ENCODE peak calls at places on chromosomes 16 and 17, in six cellular contexts. One of them, this sample, is unnamed.

GRCh38 chr17:78391843-78392242 is 13.4 kb downstream of the PGS1 start:
- DNase-seq in fibroblast of lung: peak
- DNase-seq in GM23248: peak
- DNase-seq in A549: no peak
- DNase-seq in Peyer's patch: no peak
- DNase-seq in astrocyte of the spinal cord: peak
- DNase-seq in this sample: peak

GRCh38 chr17:17053446-17054379 is 11.5 kb downstream of the MPRIP start:
- DNase-seq in A549: no peak
- DNase-seq in astrocyte of the spinal cord: no peak
- DNase-seq in fibroblast of lung: no peak
- DNase-seq in Peyer's patch: no peak
- DNase-seq in GM23248: no peak
- DNase-seq in this sample: no peak

GRCh38 chr17:38428150-38428642 is at the start of gene ARHGAP23:
- DNase-seq in A549: peak
- DNase-seq in fibroblast of lung: peak
- DNase-seq in GM23248: peak
- DNase-seq in astrocyte of the spinal cord: peak
- DNase-seq in Peyer's patch: peak
- DNase-seq in this sample: peak

GRCh38 chr17:79220201-79220714 is 145.6 kb downstream of the ENGASE start:
- DNase-seq in astrocyte of the spinal cord: no peak
- DNase-seq in Peyer's patch: no peak
- DNase-seq in fibroblast of lung: no peak
- DNase-seq in A549: no peak
- DNase-seq in GM23248: no peak
- DNase-seq in this sample: no peak

GRCh38 chr16:65106792-65107191 is 15.1 kb downstream of the CDH11 start:
- DNase-seq in astrocyte of the spinal cord: peak
- DNase-seq in fibroblast of lung: peak
- DNase-seq in A549: no peak
- DNase-seq in Peyer's patch: no peak
- DNase-seq in GM23248: no peak
- DNase-seq in this sample: peak

GRCh38 chr16:31451681-31452351 is 7.5 kb upstream of the ARMC5 start:
- DNase-seq in Peyer's patch: no peak
- DNase-seq in astrocyte of the spinal cord: peak
- DNase-seq in fibroblast of lung: peak
- DNase-seq in A549: peak
- DNase-seq in GM23248: peak
- DNase-seq in this sample: peak

GRCh38 chr17:35972945-35973332 is 8.4 kb downstream of the CCL16 start:
- DNase-seq in GM23248: no peak
- DNase-seq in A549: no peak
- DNase-seq in fibroblast of lung: no peak
- DNase-seq in Peyer's patch: no peak
- DNase-seq in astrocyte of the spinal cord: no peak
- DNase-seq in this sample: no peak

GRCh38 chr17:33220031-33220430 is 73.1 kb downstream of the ASIC2 start:
- DNase-seq in Peyer's patch: no peak
- DNase-seq in astrocyte of the spinal cord: no peak
- DNase-seq in A549: no peak
- DNase-seq in GM23248: no peak
- DNase-seq in fibroblast of lung: no peak
- DNase-seq in this sample: no peak

GRCh38 chr16:3915438-3916250 is 35.1 kb upstream of the CREBBP start:
- DNase-seq in GM23248: no peak
- DNase-seq in fibroblast of lung: no peak
- DNase-seq in astrocyte of the spinal cord: no peak
- DNase-seq in Peyer's patch: no peak
- DNase-seq in A549: no peak
- DNase-seq in this sample: no peak

GRCh38 chr17:63932008-63932561 is at the start of gene CD79B:
- DNase-seq in fibroblast of lung: no peak
- DNase-seq in GM23248: no peak
- DNase-seq in A549: no peak
- DNase-seq in astrocyte of the spinal cord: no peak
- DNase-seq in Peyer's patch: peak
- DNase-seq in this sample: no peak

GRCh38 chr17:63932721-63933120 is 590 bp upstream of the CD79B start:
- DNase-seq in A549: no peak
- DNase-seq in GM23248: no peak
- DNase-seq in fibroblast of lung: no peak
- DNase-seq in Peyer's patch: no peak
- DNase-seq in astrocyte of the spinal cord: no peak
- DNase-seq in this sample: no peak

GRCh38 chr17:63928966-63929695 is 3.0 kb downstream of the CD79B start:
- DNase-seq in astrocyte of the spinal cord: no peak
- DNase-seq in GM23248: no peak
- DNase-seq in Peyer's patch: no peak
- DNase-seq in A549: no peak
- DNase-seq in fibroblast of lung: no peak
- DNase-seq in this sample: no peak

GRCh38 chr17:63929860-63930766 is 2.0 kb downstream of the CD79B start:
- DNase-seq in Peyer's patch: no peak
- DNase-seq in A549: no peak
- DNase-seq in GM23248: no peak
- DNase-seq in fibroblast of lung: no peak
- DNase-seq in astrocyte of the spinal cord: no peak
- DNase-seq in this sample: no peak

DNA sequence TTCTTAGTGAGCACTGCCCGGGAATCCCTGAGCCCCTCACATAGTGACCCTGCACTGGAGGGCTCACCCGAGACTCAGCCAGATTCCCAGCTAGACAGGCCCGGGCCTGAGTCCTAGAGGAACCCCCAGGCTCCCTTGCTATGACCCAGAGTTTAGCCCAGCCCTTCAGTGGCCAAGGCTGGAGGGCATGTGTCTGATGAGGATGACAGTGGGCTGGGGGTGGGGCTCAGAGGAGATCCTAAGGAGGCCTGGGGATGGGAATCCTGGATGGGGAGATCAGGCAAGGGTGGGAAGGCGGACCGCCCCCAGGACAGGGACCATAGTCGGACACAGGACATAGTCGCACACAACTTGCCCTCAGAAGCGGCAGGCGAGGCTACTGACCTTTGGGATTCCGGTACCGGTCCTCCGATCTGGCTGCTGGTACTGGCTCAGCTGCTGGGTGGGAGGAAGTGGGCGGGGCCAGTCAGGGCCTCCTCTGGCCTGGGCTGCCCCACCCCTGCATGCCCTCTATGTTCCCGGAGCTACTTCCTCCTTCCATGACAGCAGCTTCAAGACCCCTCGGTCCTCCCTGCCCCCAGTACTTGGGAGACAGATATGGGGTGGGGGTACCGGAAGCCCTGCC is 1.1 kb downstream of the CD79B start:
- DNase-seq in fibroblast of lung: no peak
- DNase-seq in Peyer's patch: peak
- DNase-seq in astrocyte of the spinal cord: no peak
- DNase-seq in GM23248: no peak
- DNase-seq in A549: no peak
- DNase-seq in this sample: no peak
- H3K4me3 ChIP-seq in fibroblast of lung: no peak
- H3K4me3 ChIP-seq in Peyer's patch: peak
- H3K4me3 ChIP-seq in astrocyte of the spinal cord: no peak
- H3K4me3 ChIP-seq in GM23248: no peak
- H3K4me3 ChIP-seq in A549: no peak
- H3K4me3 ChIP-seq in this sample: no peak

DNA sequence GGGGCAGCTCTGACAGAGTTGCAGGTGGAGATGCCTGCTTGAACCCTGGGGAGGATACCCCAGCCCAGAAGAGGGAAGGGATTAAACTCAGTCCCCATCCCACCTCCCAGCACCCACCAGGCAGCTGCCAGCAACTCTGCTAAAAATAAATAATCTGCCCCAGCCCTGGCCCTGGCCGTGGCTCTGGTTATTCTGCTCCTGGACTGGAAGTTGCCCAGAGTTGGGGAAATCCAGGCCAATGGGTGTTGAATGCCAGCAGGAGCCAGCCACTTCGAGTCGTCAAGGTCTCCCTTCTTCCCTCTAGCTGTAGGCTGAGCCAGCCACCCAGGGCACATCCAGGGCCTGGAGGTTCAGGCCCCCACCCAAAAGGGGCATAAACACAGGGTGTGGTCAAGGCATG is 836 bp upstream of the RRAD start:
- DNase-seq in astrocyte of the spinal cord: no peak
- DNase-seq in A549: no peak
- DNase-seq in Peyer's patch: no peak
- DNase-seq in GM23248: peak
- DNase-seq in fibroblast of lung: no peak
- DNase-seq in this sample: no peak
- H3K4me3 ChIP-seq in astrocyte of the spinal cord: no peak
- H3K4me3 ChIP-seq in A549: no peak
- H3K4me3 ChIP-seq in Peyer's patch: no peak
- H3K4me3 ChIP-seq in GM23248: no peak
- H3K4me3 ChIP-seq in fibroblast of lung: no peak
- H3K4me3 ChIP-seq in this sample: no peak

DNA sequence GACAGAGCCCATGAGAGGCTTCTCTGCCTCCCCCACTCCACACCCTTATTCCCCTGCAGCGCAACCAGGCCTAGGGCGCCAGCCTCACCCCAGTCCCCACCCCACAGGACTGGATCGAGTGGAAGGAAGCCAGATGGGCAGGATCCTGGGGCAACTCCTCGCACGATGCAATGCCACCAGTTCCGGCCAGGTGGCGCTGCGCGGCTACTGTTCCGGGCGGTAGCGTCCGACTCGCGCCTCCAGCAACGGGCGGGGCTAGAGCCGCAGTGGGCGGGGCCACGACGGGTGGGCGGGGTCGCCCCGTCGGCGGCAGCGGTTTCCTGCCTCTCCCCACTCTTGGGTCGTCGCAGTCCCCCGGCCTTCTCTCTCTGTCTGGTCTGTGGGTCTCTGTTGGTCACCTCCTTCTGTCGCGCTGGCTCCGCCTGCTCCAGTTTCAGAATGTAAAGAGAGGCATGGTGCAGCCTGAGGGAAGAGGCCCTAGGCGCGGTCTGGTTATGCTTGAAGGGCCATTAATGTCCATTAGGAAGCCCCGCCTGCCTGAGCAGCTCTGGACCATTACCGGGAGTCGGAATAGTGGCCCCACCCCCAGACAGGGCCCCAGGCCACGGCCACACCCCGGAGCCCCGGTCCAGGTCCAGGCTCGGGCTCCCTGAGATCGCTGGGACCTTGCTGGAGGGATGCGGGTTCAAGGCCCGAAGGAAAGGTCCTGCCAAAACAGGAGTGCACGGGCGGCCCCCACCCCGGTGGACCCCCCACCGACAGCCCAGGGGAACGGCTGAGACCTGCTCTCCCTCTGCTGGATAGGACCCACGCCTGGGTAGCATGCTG is 3.4 kb upstream of the NHERF2 start:
- DNase-seq in GM23248: peak
- DNase-seq in astrocyte of the spinal cord: peak
- DNase-seq in fibroblast of lung: peak
- DNase-seq in A549: peak
- DNase-seq in Peyer's patch: peak
- DNase-seq in this sample: peak
- H3K4me3 ChIP-seq in GM23248: peak
- H3K4me3 ChIP-seq in astrocyte of the spinal cord: peak
- H3K4me3 ChIP-seq in fibroblast of lung: peak
- H3K4me3 ChIP-seq in A549: peak
- H3K4me3 ChIP-seq in Peyer's patch: peak
- H3K4me3 ChIP-seq in this sample: peak

GRCh38 chr16:89842471-89843408 is 14.5 kb downstream of the SPIRE2 start:
- DNase-seq in fibroblast of lung: peak
- DNase-seq in A549: no peak
- DNase-seq in Peyer's patch: no peak
- DNase-seq in astrocyte of the spinal cord: peak
- DNase-seq in GM23248: peak
- DNase-seq in this sample: peak

GRCh38 chr16:89844739-89845339 is 16.6 kb downstream of the SPIRE2 start:
- DNase-seq in GM23248: no peak
- DNase-seq in Peyer's patch: no peak
- DNase-seq in A549: no peak
- DNase-seq in fibroblast of lung: no peak
- DNase-seq in astrocyte of the spinal cord: no peak
- DNase-seq in this sample: no peak

GRCh38 chr16:89841275-89841674 is 13.0 kb downstream of the SPIRE2 start:
- DNase-seq in fibroblast of lung: no peak
- DNase-seq in A549: no peak
- DNase-seq in GM23248: no peak
- DNase-seq in astrocyte of the spinal cord: no peak
- DNase-seq in Peyer's patch: peak
- DNase-seq in this sample: no peak

GRCh38 chr16:89845417-89845816 is 17.1 kb downstream of the SPIRE2 start:
- DNase-seq in A549: no peak
- DNase-seq in GM23248: no peak
- DNase-seq in Peyer's patch: no peak
- DNase-seq in fibroblast of lung: no peak
- DNase-seq in astrocyte of the spinal cord: no peak
- DNase-seq in this sample: no peak

DNA sequence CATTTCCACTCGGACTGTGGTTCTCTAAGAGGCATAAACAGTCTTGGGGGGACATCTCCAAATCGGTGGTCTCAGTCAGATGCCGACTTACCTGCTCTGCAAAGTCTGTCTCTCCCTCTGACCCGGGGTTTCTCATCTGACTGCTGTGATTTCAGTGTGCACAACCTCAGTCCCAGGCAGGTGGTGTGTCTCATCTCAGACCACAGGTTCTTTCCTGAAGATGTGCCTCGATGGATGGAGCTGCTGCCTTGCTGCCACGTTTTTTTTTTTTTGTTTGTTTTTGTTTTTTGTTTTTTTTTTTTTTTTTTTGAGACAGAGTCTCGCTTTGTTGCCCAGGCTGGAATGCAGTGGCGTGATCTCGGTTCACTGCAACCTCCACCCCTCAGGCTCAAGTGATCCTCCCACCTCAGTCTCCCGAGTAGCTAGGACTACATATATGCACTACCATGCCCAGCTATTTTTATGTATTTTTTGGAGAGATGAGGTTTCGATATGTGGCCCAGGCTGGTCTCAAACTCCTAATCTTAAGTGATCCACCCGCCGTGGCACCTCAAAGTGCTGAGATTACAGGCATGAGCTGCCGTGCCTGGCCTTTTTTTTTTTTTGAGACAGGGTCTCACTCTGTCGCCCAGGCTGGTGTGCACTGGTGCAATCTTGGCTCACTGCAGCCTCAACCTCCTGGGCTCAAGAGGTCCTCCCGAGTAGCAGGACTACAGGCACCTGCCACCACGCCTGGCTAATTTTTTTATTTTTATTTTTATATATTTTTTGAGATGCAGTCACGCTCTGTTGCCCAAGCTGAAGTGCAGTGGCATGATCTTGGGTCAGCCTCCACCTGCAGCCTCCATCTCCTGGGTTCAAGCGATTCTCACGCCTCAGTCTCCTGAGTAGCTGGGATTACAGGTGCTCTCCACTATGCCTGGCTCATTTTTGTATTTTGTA is 15.4 kb downstream of the SPIRE2 start:
- DNase-seq in astrocyte of the spinal cord: no peak
- DNase-seq in A549: no peak
- DNase-seq in Peyer's patch: no peak
- DNase-seq in GM23248: no peak
- DNase-seq in fibroblast of lung: peak
- DNase-seq in this sample: no peak
- H3K4me3 ChIP-seq in astrocyte of the spinal cord: no peak
- H3K4me3 ChIP-seq in A549: no peak
- H3K4me3 ChIP-seq in Peyer's patch: no peak
- H3K4me3 ChIP-seq in GM23248: no peak
- H3K4me3 ChIP-seq in fibroblast of lung: no peak
- H3K4me3 ChIP-seq in this sample: no peak

GRCh38 chr17:43984521-43984920 is 19.9 kb upstream of the NAGS start:
- DNase-seq in Peyer's patch: no peak
- DNase-seq in GM23248: no peak
- DNase-seq in astrocyte of the spinal cord: no peak
- DNase-seq in fibroblast of lung: no peak
- DNase-seq in A549: no peak
- DNase-seq in this sample: no peak
- H3K4me3 ChIP-seq in Peyer's patch: no peak
- H3K4me3 ChIP-seq in GM23248: no peak
- H3K4me3 ChIP-seq in astrocyte of the spinal cord: no peak
- H3K4me3 ChIP-seq in fibroblast of lung: no peak
- H3K4me3 ChIP-seq in A549: peak
- H3K4me3 ChIP-seq in this sample: no peak